ENCODE peak calls at places on chromosomes 7 and 10, in seven cellular contexts. H, G, W, T, A, V and P are unnamed samples.

GRCh38 chr7:95915731-95916130 is 143.4 kb downstream of the DYNC1I1 start:
- DNase-seq in H (no peak), G (no peak), W (no peak), T (no peak), A (no peak), V (no peak), P (no peak)

GRCh38 chr10:84196941-84197340 is 2.6 kb downstream of the CDHR1 start:
- DNase-seq in H (no peak), G (no peak), W (no peak), T (no peak), A (no peak), V (peak), P (no peak)

GRCh38 chr7:134313543-134313942 is 3.2 kb downstream of the SLC35B4 start:
- DNase-seq in H (no peak), G (no peak), W (no peak), T (no peak), A (no peak), V (no peak), P (no peak)

GRCh38 chr10:122655524-122656307 is 43.9 kb downstream of the C10orf120 start:
- DNase-seq in H (no peak), G (no peak), W (no peak), T (no peak), A (no peak), V (no peak), P (no peak)

GRCh38 chr10:127028556-127028955 is 123.3 kb downstream of the DOCK1 start:
- DNase-seq in H (no peak), G (no peak), W (no peak), T (no peak), A (no peak), V (no peak), P (no peak)

GRCh38 chr7:25091129-25091528 is 33.9 kb downstream of the CYCS start:
- DNase-seq in H (no peak), G (no peak), W (no peak), T (no peak), A (no peak), V (no peak), P (no peak)

GRCh38 chr7:157006205-157006747 is 4.2 kb downstream of the MNX1 start:
- DNase-seq in H (no peak), G (no peak), W (no peak), T (no peak), A (no peak), V (no peak), P (no peak)

GRCh38 chr7:84422790-84423189 is 228.2 kb upstream of the SEMA3A start:
- DNase-seq in H (no peak), G (no peak), W (no peak), T (no peak), A (no peak), V (no peak), P (no peak)

GRCh38 chr10:126218778-126219649 is 169.3 kb downstream of the ADAM12 start:
- DNase-seq in H (no peak), G (no peak), W (no peak), T (no peak), A (no peak), V (no peak), P (no peak)

GRCh38 chr10:29736325-29737208 is 101.8 kb upstream of the SVIL start:
- DNase-seq in H (no peak), G (no peak), W (peak), T (no peak), A (peak), V (peak), P (no peak)

GRCh38 chr7:48637382-48637781 is 287.0 kb upstream of the CDC14C start:
- DNase-seq in H (no peak), G (no peak), W (no peak), T (no peak), A (no peak), V (no peak), P (no peak)

GRCh38 chr10:95314519-95314918 is 23.7 kb upstream of the PDLIM1 start:
- DNase-seq in H (no peak), G (no peak), W (no peak), T (no peak), A (no peak), V (no peak), P (no peak)

GRCh38 chr7:149834601-149835000 is 3.6 kb upstream of the ZNF862 start:
- DNase-seq in H (no peak), G (no peak), W (no peak), T (no peak), A (no peak), V (no peak), P (no peak)

GRCh38 chr10:92009445-92009844 is 85.9 kb downstream of the BTAF1 start:
- DNase-seq in H (no peak), G (no peak), W (no peak), T (no peak), A (no peak), V (no peak), P (no peak)

GRCh38 chr10:110783509-110784103 is 88.1 kb upstream of the PDCD4 start:
- DNase-seq in H (no peak), G (no peak), W (no peak), T (no peak), A (no peak), V (no peak), P (no peak)

GRCh38 chr7:131031100-131031868 is 296.4 kb upstream of the MKLN1 start:
- DNase-seq in H (no peak), G (no peak), W (no peak), T (no peak), A (no peak), V (no peak), P (no peak)